ENCODE peak calls at places on chromosome 1, in ten cellular contexts. T is fibroblast of the aortic adventitia, R is suprapubic skin, O is psoas muscle, D is IMR-90, X is cardiac fibroblast, I is choroid plexus epithelial cell, Z is pancreas, Y is astrocyte of the spinal cord, J is tibial artery. K is an unnamed sample.

GRCh38 chr1:12047120-12047876 is 15.8 kb upstream of the TNFRSF8 start:
- DNase-seq in I (peak), R (no peak), X (no peak), Z (no peak), T (no peak), Y (peak), O (no peak), J (no peak), D (peak), K (no peak)

GRCh38 chr1:229843627-229844238 is 217.7 kb downstream of the URB2 start:
- DNase-seq in X (peak), O (peak), Z (no peak), D (no peak), T (no peak), Y (peak), I (peak), J (no peak), R (no peak), K (peak)

GRCh38 chr1:167658574-167659328 is 28.7 kb downstream of the RCSD1 start:
- DNase-seq in R (no peak), I (no peak), X (no peak), D (no peak), J (no peak), T (no peak), Y (no peak), Z (no peak), O (no peak), K (no peak)

GRCh38 chr1:118185083-118185899 is at the start of gene SPAG17:
- DNase-seq in Z (peak), D (peak), Y (peak), R (peak), O (peak), T (peak), I (peak), X (peak), J (peak), K (no peak)

GRCh38 chr1:95086949-95087533 is 14.3 kb upstream of the ALG14 start:
- DNase-seq in T (peak), I (peak), X (peak), J (no peak), Z (no peak), Y (peak), O (no peak), R (no peak), D (peak), K (no peak)

GRCh38 chr1:117795190-117795589 is 134.2 kb downstream of the GDAP2 start:
- DNase-seq in J (no peak), X (peak), D (peak), O (no peak), Z (no peak), R (no peak), Y (peak), I (peak), T (peak), K (no peak)

GRCh38 chr1:218211241-218211640 is 73.9 kb upstream of the RRP15 start:
- DNase-seq in R (no peak), D (peak), I (peak), J (no peak), Z (no peak), X (peak), Y (peak), T (peak), O (no peak), K (no peak)

GRCh38 chr1:208207388-208208131 is 36.6 kb downstream of the PLXNA2 start:
- DNase-seq in R (no peak), D (peak), O (peak), Y (peak), I (peak), J (peak), T (peak), Z (peak), X (peak), K (no peak)

GRCh38 chr1:11885922-11886321 is 27.2 kb upstream of the NPPB start:
- DNase-seq in I (no peak), X (no peak), Y (no peak), R (no peak), D (no peak), Z (no peak), J (no peak), T (no peak), O (peak), K (no peak)

DNA sequence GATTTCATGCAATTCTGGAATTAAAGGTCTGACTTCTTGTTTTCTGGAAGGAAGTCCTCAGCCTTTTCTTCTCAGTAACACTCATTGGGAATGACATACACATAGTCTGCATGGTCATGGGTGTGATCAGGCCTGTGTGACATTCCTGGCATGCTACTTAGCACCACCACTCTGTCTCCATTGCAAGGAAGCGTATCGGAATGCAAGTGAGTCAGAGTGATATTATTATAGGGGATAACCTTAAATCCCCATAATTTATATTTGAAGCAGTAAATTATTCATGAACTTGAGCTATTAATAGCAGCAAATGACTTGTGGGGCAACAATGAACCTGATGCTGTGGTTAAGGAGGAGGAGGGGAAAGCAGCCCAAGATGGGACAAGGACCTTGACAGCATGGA is 4.3 kb downstream of the MAB21L3 start:
- DNase-seq in X (peak), D (peak), O (no peak), Y (peak), Z (no peak), J (no peak), R (no peak), T (peak), I (peak), K (no peak)
- TF ChIP-seq CTCF in X (no peak), D (no peak), O (no peak), Y (no peak), Z (no peak), J (no peak), R (no peak), T (no peak), I (no peak), K (no peak)

GRCh38 chr1:197674286-197674685 is 101.0 kb downstream of the DENND1B start:
- DNase-seq in Z (no peak), X (no peak), O (no peak), D (no peak), T (no peak), I (no peak), R (no peak), Y (no peak), J (no peak), K (no peak)
- H3K4me3 ChIP-seq in Z (no peak), X (no peak), O (no peak), D (no peak), T (no peak), I (no peak), R (no peak), Y (no peak), J (no peak), K (no peak)

DNA sequence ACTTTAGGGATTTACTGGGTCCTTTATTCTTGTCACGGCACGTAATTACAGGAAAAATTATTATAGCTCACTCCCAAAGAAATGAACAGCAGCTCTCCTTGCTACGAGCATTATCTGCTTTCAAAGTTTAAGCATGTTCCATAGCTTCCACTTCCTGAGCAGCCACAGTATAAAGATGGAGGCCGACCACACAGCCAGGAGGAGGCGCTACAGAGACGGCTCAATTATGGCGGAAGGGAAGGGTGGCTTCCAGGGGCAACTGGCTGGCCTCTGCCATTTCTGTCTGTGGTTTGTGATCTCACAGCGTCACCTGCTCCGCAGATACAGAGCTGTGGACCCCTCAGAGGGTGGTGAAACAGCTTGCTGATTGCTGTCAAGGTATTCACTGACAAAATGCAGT is 212.3 kb upstream of the GREM2 start:
- DNase-seq in D (no peak), Z (no peak), I (no peak), J (no peak), R (no peak), O (no peak), X (no peak), Y (no peak), T (no peak), K (no peak)
- TF ChIP-seq CTCF in D (no peak), Z (no peak), I (no peak), J (no peak), R (no peak), O (no peak), X (no peak), Y (peak), T (no peak), K (no peak)

GRCh38 chr1:152515454-152515823 is 1.2 kb downstream of the CRCT1 start:
- DNase-seq in X (no peak), J (no peak), D (peak), Y (no peak), T (peak), O (no peak), I (no peak), R (no peak), Z (no peak), K (no peak)

GRCh38 chr1:152516082-152516481 is 1.8 kb downstream of the CRCT1 start:
- DNase-seq in Y (no peak), J (no peak), T (no peak), O (no peak), Z (no peak), X (no peak), I (no peak), D (no peak), R (no peak), K (no peak)

GRCh38 chr1:152513081-152513480 is 1.2 kb upstream of the CRCT1 start:
- DNase-seq in T (no peak), Z (no peak), O (no peak), R (no peak), I (no peak), D (no peak), X (no peak), J (no peak), Y (no peak), K (peak)

GRCh38 chr1:152517237-152517811 is 3.0 kb downstream of the CRCT1 start:
- DNase-seq in R (no peak), T (peak), O (no peak), D (no peak), Z (no peak), Y (no peak), J (no peak), X (no peak), I (no peak), K (no peak)

GRCh38 chr1:152514715-152515453 is 602 bp downstream of the CRCT1 start:
- DNase-seq in O (no peak), I (no peak), R (no peak), T (no peak), D (no peak), J (no peak), X (no peak), Y (no peak), Z (no peak), K (no peak)
- H3K4me3 ChIP-seq in O (no peak), I (no peak), R (peak), T (peak), D (peak), J (peak), X (no peak), Y (no peak), Z (no peak), K (no peak)

DNA sequence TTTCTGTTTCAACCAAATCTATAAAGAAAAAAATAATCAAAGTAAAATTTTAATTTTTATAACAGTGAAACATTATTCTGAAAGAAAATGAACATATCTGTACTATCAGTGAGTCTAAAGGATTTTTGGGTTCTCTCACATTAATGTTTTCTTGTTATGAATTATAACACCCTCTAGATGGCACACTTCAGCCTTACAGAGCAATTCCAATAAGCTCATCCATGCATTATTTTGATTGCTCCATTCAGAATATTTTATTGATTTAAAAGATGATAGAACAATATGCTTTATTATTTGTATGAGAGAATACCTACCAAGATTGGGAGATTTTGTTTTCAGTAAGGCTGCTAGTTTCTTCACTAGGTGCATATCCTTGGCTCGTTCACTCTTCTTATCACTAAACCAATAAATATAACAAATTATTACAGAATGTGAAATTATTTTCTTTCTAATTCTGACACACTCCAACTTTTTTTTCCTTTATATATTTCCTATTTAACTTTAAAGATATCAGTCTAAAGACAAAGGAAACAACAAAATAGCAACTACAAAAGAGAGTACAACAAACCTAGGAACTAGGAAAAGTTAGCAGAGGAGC is 82.4 kb downstream of the RAB3GAP2 start:
- DNase-seq in R (no peak), Y (peak), O (no peak), T (peak), D (peak), I (peak), J (no peak), Z (no peak), X (peak), K (peak)
- TF ChIP-seq CTCF in R (no peak), Y (peak), O (peak), T (peak), D (peak), I (peak), J (no peak), Z (no peak), X (peak), K (peak)

GRCh38 chr1:205569411-205570172 is 62.2 kb downstream of the ELK4 start:
- DNase-seq in T (no peak), I (no peak), R (peak), X (no peak), Z (no peak), D (no peak), J (peak), Y (no peak), O (no peak), K (no peak)

GRCh38 chr1:205570173-205570501 is 61.7 kb downstream of the ELK4 start:
- DNase-seq in T (no peak), O (no peak), I (no peak), Y (no peak), Z (no peak), X (no peak), D (no peak), R (peak), J (no peak), K (no peak)

GRCh38 chr1:205567716-205568115 is 63.2 kb downstream of the CDK18 start:
- DNase-seq in X (no peak), T (no peak), Y (no peak), O (no peak), I (no peak), J (peak), R (peak), D (no peak), Z (no peak), K (no peak)

GRCh38 chr1:205568135-205568468 is 63.6 kb downstream of the CDK18 start:
- DNase-seq in Y (no peak), J (no peak), Z (no peak), X (no peak), O (no peak), I (no peak), T (no peak), D (no peak), R (peak), K (no peak)

GRCh38 chr1:205568469-205569361 is 63.1 kb downstream of the ELK4 start:
- DNase-seq in J (peak), T (no peak), Z (no peak), O (no peak), X (no peak), I (no peak), D (no peak), R (peak), Y (no peak), K (no peak)
- H3K4me3 ChIP-seq in J (peak), T (peak), Z (peak), O (peak), X (no peak), I (no peak), D (peak), R (peak), Y (no peak), K (no peak)